ENCODE peak calls at places on chromosomes 3 and 15, in four cellular contexts. X is AG09319, U is fibroblast of mammary gland, N is cardiac fibroblast. K is an unnamed sample.

GRCh38 chr3:113631143-113631542 is 65.3 kb downstream of the USF3 start:
- DNase-seq in N (no peak), U (no peak), X (no peak), K (peak; percentile 16)

GRCh38 chr3:48273594-48274211 is 32.8 kb downstream of the ZNF589 start:
- DNase-seq in U (peak; percentile 71), X (peak; percentile 23), N (peak; percentile 74), K (peak; percentile 74)

GRCh38 chr3:69094467-69095205 is 9.9 kb downstream of the ARL6IP5 start:
- DNase-seq in X (no peak), N (peak; percentile 24), U (peak; percentile 64), K (peak; percentile 28)

GRCh38 chr3:112393360-112393728 is 60.4 kb downstream of the CD200 start:
- DNase-seq in X (no peak), U (no peak), N (no peak), K (no peak)

GRCh38 chr3:15102256-15102655 is 3.3 kb upstream of the RBSN start:
- DNase-seq in N (peak; percentile 5), U (no peak), X (no peak), K (no peak)

GRCh38 chr3:23710555-23710954 is 95.2 kb upstream of the UBE2E1 start:
- DNase-seq in U (peak; percentile 83), X (no peak), N (peak; percentile 93), K (no peak)

GRCh38 chr15:60957111-60957510 is 272.0 kb downstream of the RORA start:
- DNase-seq in U (no peak), X (no peak), N (no peak), K (no peak)

GRCh38 chr3:16842710-16843270 is 42.0 kb upstream of the PLCL2 start:
- DNase-seq in U (no peak), X (no peak), N (no peak), K (no peak)

GRCh38 chr15:89662893-89663673 is 7.8 kb upstream of the KIF7 start:
- DNase-seq in N (peak; percentile 98), U (peak; percentile 94), X (peak; percentile 82), K (no peak)

GRCh38 chr15:100247228-100248225 is 94.2 kb downstream of the ADAMTS17 start:
- DNase-seq in N (no peak), U (no peak), X (no peak), K (no peak)

GRCh38 chr3:97917813-97918536 is 54.3 kb downstream of the RIOX2 start:
- DNase-seq in U (peak; percentile 62), X (peak; percentile 64), N (peak; percentile 58), K (no peak)

GRCh38 chr15:27672537-27672936 is 426.6 kb downstream of the OCA2 start:
- DNase-seq in N (no peak), X (no peak), U (no peak), K (no peak)

GRCh38 chr3:186002884-186003472 is 65.2 kb upstream of the TRA2B start:
- DNase-seq in X (no peak), U (peak; percentile 60), N (peak; percentile 31), K (peak; percentile 56)

GRCh38 chr15:100631831-100632230 is 29.4 kb downstream of the ASB7 start:
- DNase-seq in N (no peak), U (no peak), X (no peak), K (no peak)

GRCh38 chr3:145942052-145942451 is 218.9 kb downstream of the PLOD2 start:
- DNase-seq in X (no peak), N (no peak), U (peak; percentile 69), K (no peak)

GRCh38 chr15:64912379-64912778 is 677 bp downstream of the ANKDD1A start:
- DNase-seq in X (no peak), U (no peak), N (no peak), K (no peak)

GRCh38 chr3:14360123-14360881 is 42.1 kb upstream of the SLC6A6 start:
- DNase-seq in U (no peak), N (peak; percentile 52), X (no peak), K (no peak)

GRCh38 chr3:111803123-111803593 is 55.9 kb upstream of the PHLDB2 start:
- DNase-seq in N (peak; percentile 99), X (peak; percentile 90), U (peak; percentile 99), K (no peak)

GRCh38 chr3:152193673-152194267 is 75.0 kb upstream of the MBNL1 start:
- DNase-seq in X (no peak), U (no peak), N (no peak), K (peak; percentile 73)

GRCh38 chr3:169968224-169968623 is 1.6 kb downstream of the SEC62 start:
- DNase-seq in U (no peak), X (no peak), N (no peak), K (no peak)

GRCh38 chr3:105284876-105285275 is 81.8 kb upstream of the ALCAM start:
- DNase-seq in N (no peak), U (peak; percentile 56), X (no peak), K (no peak)

GRCh38 chr3:129313983-129314756 is 35.5 kb downstream of the HMCES start:
- DNase-seq in U (peak; percentile 75), N (peak; percentile 49), X (no peak), K (no peak)

GRCh38 chr15:85168642-85169173 is 187.1 kb downstream of the PDE8A start:
- DNase-seq in U (peak; percentile 8), X (no peak), N (peak; percentile 13), K (peak; percentile 40)

GRCh38 chr3:81581966-81582599 is 179.4 kb downstream of the GBE1 start:
- DNase-seq in U (peak; percentile 59), N (peak; percentile 62), X (peak; percentile 3), K (peak; percentile 56)

GRCh38 chr15:60745469-60745971 is 266.6 kb upstream of the ICE2 start:
- DNase-seq in X (no peak), N (peak; percentile 71), U (peak; percentile 54), K (no peak)

GRCh38 chr3:176357891-176358290 is 839.4 kb downstream of the TBL1XR1 start:
- DNase-seq in U (no peak), X (no peak), N (no peak), K (no peak)

GRCh38 chr3:71406945-71407629 is 176.4 kb downstream of the FOXP1 start:
- DNase-seq in U (no peak), N (no peak), X (peak; percentile 22), K (no peak)

GRCh38 chr3:72891053-72891855 is 3.4 kb downstream of the GXYLT2 start:
- DNase-seq in X (peak; percentile 97), N (peak; percentile 98), U (peak; percentile 99), K (no peak)
- TF ChIP-seq CTCF in X (peak; percentile 16), N (peak; percentile 19), U (peak; percentile 22), K (no peak)

GRCh38 chr15:29740692-29741311 is 81.5 kb downstream of the TJP1 start:
- DNase-seq in U (no peak), N (no peak), X (no peak), K (peak; percentile 32)
- TF ChIP-seq CTCF in U (peak; percentile 12), N (peak; percentile 15), X (no peak), K (peak; percentile 42)

GRCh38 chr3:195855471-195856409 is 44.0 kb upstream of the MUC4 start:
- DNase-seq in U (no peak), X (no peak), N (no peak), K (no peak)
- TF ChIP-seq CTCF in U (no peak), X (no peak), N (no peak), K (no peak)

DNA sequence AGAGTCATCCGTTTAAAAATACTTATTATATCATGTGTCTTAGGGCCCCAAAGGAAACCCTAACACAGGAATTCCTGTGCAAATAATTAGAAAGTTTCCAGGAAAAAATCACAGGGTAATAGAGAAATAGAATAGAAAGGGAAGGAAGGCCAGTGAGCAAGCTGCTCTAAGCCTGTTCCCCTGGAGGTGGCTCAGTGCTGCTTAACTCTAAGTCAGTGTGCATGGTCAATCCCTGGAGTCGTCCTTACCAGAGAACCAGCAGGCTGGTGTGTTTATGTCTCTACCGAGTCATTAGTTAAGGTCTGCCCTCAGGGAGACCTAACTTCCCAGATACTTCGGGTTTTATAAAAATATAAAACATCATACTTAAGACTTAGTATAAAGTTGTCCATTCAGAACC is 21.0 kb upstream of the MCF2L2 start:
- DNase-seq in X (no peak), U (no peak), N (peak; percentile 51), K (no peak)
- TF ChIP-seq CTCF in X (no peak), U (no peak), N (peak; percentile 9), K (no peak)

DNA sequence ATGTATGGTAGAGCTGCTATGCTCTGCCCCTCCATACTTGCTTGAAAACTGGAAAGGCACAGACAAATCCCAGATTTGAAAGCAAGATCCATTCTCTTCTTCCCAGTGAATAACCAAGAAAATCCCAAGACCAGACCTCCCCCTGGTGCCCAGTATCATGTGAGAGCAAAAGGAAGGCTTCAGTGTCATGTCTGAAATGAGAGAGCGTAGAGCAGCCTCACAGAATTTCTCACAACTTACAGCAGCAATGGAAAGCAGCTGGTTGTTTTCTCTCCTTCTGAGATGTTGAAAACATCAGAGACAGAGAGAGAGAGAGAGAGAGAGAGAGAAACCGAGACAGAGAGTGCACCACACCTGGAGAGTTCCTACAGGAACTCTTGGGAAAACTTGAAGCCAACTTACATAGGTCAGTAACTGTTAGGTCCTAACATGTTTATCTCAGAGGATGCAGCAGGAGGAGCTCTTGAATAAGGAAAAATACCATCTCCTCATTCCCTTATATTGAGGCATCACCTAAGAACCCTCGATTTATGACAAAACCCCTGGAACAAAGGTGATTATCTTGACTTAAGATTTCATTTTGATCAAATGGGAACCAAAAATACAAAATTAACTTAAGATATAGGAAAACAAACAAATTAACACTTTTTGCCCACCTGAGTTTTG is 273.3 kb downstream of the NSUN3 start:
- DNase-seq in U (peak; percentile 59), X (peak; percentile 1), N (peak; percentile 38), K (peak; percentile 8)
- TF ChIP-seq CTCF in U (peak; percentile 39), X (peak; percentile 24), N (peak; percentile 51), K (no peak)

K was measured in GM12865.